ENCODE peak calls at places on chromosomes 12 and 14, in ten cellular contexts. H, G, X, F, B, C, J, P, U and T are unnamed samples.

GRCh38 chr12:94545937-94546771 is 86.5 kb upstream of the CEP83 start:
- DNase-seq in H (peak; percentile 62), G (peak; percentile 78), X (no peak), F (no peak), B (peak; percentile 70), C (peak; percentile 53), J (no peak), P (no peak), U (peak; percentile 24), T (peak; percentile 52)

GRCh38 chr12:113041560-113041959 is 15.0 kb upstream of the DTX1 start:
- DNase-seq in H (no peak), G (no peak), X (no peak), F (no peak), B (no peak), C (no peak), J (no peak), P (no peak), U (no peak), T (no peak)

GRCh38 chr12:89244536-89244935 is 107.8 kb downstream of the DUSP6 start:
- DNase-seq in H (no peak), G (no peak), X (no peak), F (no peak), B (no peak), C (no peak), J (no peak), P (no peak), U (no peak), T (peak; percentile 42)

GRCh38 chr12:114680498-114681148 is 3.4 kb downstream of the TBX3 start:
- DNase-seq in H (no peak), G (no peak), X (no peak), F (no peak), B (no peak), C (no peak), J (no peak), P (no peak), U (no peak), T (no peak)

GRCh38 chr14:50804181-50804721 is 26.7 kb downstream of the NIN start:
- DNase-seq in H (no peak), G (no peak), X (peak; percentile 56), F (no peak), B (no peak), C (no peak), J (no peak), P (no peak), U (peak; percentile 37), T (peak; percentile 84)

GRCh38 chr14:105419305-105420091 is at the start of gene MTA1:
- DNase-seq in H (no peak), G (no peak), X (no peak), F (peak; percentile 75), B (no peak), C (no peak), J (peak; percentile 95), P (peak; percentile 66), U (no peak), T (no peak)

GRCh38 chr12:62840806-62841205 is 94.1 kb downstream of the PPM1H start:
- DNase-seq in H (no peak), G (no peak), X (no peak), F (no peak), B (no peak), C (no peak), J (no peak), P (no peak), U (no peak), T (no peak)

GRCh38 chr12:112574896-112575558 is 156.3 kb downstream of the PTPN11 start:
- DNase-seq in H (peak; percentile 20), G (no peak), X (no peak), F (no peak), B (no peak), C (no peak), J (no peak), P (peak; percentile 34), U (no peak), T (no peak)

DNA sequence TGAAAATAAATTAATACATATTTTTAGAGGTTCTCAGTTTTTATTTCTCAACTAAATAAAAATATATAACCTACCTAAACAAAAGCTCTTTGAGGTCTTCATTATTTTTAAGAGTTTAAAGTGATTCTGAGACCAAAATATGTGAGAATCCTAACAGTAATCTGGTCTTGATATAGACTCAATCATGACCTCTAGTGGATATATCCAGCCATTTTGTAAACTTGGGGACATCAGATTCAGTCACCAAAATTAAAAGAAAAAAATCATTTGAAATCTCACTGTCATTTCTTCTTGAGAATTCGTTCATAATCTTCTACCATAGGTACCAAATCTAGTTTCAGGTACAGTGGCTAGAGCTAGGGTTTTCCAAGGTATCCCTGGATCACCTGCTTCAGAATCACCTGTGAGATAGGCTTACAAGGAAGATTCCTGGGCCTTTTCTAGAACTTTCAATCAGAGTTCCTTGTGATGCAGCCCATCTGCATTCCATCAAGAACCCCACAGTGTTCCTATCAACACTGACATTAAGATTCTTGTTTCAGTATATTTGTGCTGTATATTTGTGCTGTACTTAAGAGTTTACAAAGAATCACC is 214.9 kb downstream of the ADAMTS20 start:
- DNase-seq in H (no peak), G (no peak), X (no peak), F (no peak), B (peak; percentile 14), C (no peak), J (no peak), P (no peak), U (no peak), T (peak; percentile 27)
- TF ChIP-seq CTCF in H (no peak), G (peak; percentile 80), X (peak; percentile 49), F (peak; percentile 53), B (peak; percentile 53), C (peak; percentile 49), J (peak; percentile 38), P (no peak), U (peak; percentile 34), T (peak; percentile 46)

GRCh38 chr12:100229036-100229635 is 28.5 kb downstream of the ACTR6 start:
- DNase-seq in H (no peak), G (no peak), X (no peak), F (no peak), B (no peak), C (no peak), J (no peak), P (no peak), U (no peak), T (no peak)
- TF ChIP-seq CTCF in H (no peak), G (no peak), X (peak; percentile 17), F (no peak), B (no peak), C (no peak), J (no peak), P (no peak), U (no peak), T (no peak)

DNA sequence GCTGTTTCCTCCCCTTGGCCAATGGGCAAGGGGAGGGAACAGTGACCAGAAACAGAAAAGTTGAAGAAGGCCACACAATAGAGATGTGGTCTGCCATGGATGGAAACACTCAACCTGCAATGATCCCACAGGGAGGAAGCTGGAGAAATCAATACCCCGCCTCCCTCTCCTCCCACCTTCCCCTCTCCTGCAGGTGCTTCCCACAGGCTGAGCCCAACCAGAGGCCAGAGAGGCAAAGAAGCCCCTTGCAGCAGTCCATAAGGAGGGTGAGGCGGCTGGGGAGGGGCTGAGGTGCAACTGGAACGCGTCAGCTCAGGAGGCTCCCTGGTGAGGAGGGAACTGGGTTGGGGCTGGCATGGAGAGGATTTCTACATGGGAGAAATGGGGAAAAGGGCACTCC is 84.0 kb downstream of the RNF34 start:
- DNase-seq in H (peak; percentile 17), G (peak; percentile 50), X (no peak), F (no peak), B (no peak), C (no peak), J (no peak), P (no peak), U (no peak), T (no peak)
- TF ChIP-seq CTCF in H (no peak), G (no peak), X (no peak), F (no peak), B (no peak), C (no peak), J (no peak), P (no peak), U (no peak), T (no peak)

DNA sequence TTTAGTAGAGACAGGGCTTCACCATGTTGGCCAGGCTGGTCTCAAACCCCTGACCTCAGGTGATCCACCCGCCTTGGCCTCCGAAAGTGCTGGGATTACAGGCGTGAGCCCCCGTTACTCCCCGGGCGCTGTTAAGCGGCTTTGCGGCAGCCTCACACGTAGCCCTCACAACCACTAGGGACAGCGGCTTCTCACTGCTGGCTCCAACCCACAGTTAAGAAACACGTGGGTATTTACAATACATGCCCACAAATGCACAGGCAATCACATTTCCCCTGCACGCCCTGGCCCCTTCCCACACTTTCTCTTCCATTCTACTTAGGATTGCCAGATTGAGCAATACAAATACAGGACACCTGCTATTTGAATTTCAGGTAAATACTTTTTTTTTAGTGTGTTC is 37.0 kb upstream of the EIF5 start:
- DNase-seq in H (no peak), G (no peak), X (no peak), F (no peak), B (no peak), C (no peak), J (no peak), P (no peak), U (no peak), T (no peak)
- TF ChIP-seq CTCF in H (no peak), G (peak; percentile 49), X (no peak), F (no peak), B (no peak), C (no peak), J (no peak), P (no peak), U (no peak), T (no peak)

DNA sequence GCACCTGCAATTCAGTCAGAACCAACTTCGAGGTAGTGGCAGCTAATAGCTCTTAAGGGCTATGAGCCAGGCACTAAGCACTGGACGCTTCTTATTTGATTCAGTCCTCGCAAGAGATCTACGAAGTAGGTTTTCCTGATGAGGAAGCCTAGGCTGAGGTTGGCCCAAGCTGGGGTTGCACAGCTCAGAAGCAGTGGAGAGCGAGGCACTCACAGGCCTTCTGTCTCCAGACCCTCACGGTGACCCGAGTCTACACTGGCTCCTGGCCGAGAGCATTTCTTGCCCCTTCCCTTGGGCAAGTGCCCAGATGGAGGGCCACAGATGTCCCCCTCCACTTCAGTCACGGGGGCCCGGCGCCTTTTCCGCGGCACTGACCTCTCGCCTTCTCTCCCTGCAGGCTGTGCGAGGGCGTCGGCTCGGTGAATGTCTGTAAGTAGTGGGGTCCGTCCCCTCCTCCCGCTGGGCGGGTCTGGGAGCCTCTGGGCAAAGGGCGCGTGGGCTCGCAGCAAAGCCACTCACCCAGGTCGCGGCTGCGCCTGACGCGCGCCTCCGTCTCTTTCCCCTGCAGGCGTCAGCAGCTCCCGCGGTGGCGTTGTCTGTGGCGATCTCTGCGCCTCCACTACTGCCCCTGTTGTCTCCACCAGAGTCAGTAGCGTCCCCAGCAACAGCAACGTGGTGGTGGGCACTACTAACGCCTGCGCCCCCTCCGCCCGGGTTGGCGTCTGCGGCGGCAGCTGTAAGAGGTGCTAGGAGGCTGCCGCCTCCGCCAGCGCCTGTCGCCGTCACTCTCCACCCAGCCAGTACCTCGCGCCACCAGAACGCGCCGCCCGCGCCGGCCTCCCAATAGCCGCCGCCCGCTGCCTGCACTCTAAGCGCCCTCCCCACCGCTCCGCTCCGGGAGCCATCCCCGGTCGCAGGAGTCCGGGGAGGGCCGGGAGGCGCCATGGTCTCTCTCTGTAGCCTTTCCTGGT is 13.1 kb downstream of the KRT83 start:
- DNase-seq in H (peak; percentile 77), G (peak; percentile 84), X (no peak), F (peak; percentile 86), B (no peak), C (peak; percentile 78), J (no peak), P (peak; percentile 81), U (peak; percentile 20), T (peak; percentile 34)
- TF ChIP-seq CTCF in H (no peak), G (peak; percentile 28), X (peak; percentile 21), F (peak; percentile 24), B (no peak), C (no peak), J (no peak), P (peak; percentile 5), U (no peak), T (no peak)